ENCODE peak calls at places on chromosomes 2 and 18, in six cellular contexts. One of them, this sample, is unnamed.

GRCh38 chr2:29528371-29528770 is 393.0 kb downstream of the ALK start:
- DNase-seq in endothelial cell: no peak
- DNase-seq in iris pigment epithelial cell: no peak
- DNase-seq in GM23338: no peak
- DNase-seq in hepatic stellate cell: no peak
- DNase-seq in pancreas: no peak
- DNase-seq in this sample: no peak

GRCh38 chr2:3662239-3662638 is 4.2 kb downstream of the ALLC start:
- DNase-seq in endothelial cell: no peak
- DNase-seq in iris pigment epithelial cell: no peak
- DNase-seq in GM23338: peak
- DNase-seq in hepatic stellate cell: no peak
- DNase-seq in pancreas: no peak
- DNase-seq in this sample: peak

GRCh38 chr2:232687382-232688160 is 9.6 kb upstream of the GIGYF2 start:
- DNase-seq in endothelial cell: no peak
- DNase-seq in iris pigment epithelial cell: no peak
- DNase-seq in GM23338: no peak
- DNase-seq in hepatic stellate cell: no peak
- DNase-seq in pancreas: no peak
- DNase-seq in this sample: no peak

GRCh38 chr2:102251042-102251848 is 60.1 kb upstream of the IL1RL1 start:
- DNase-seq in endothelial cell: peak
- DNase-seq in iris pigment epithelial cell: peak
- DNase-seq in GM23338: peak
- DNase-seq in hepatic stellate cell: no peak
- DNase-seq in pancreas: peak
- DNase-seq in this sample: no peak

GRCh38 chr2:215003001-215003400 is 135.4 kb downstream of the ABCA12 start:
- DNase-seq in endothelial cell: no peak
- DNase-seq in iris pigment epithelial cell: peak
- DNase-seq in GM23338: peak
- DNase-seq in hepatic stellate cell: no peak
- DNase-seq in pancreas: no peak
- DNase-seq in this sample: no peak

GRCh38 chr18:77076111-77076510 is 56.5 kb downstream of the MBP start:
- DNase-seq in endothelial cell: no peak
- DNase-seq in iris pigment epithelial cell: no peak
- DNase-seq in GM23338: no peak
- DNase-seq in hepatic stellate cell: no peak
- DNase-seq in pancreas: no peak
- DNase-seq in this sample: no peak

GRCh38 chr18:48819781-48820482 is 130.8 kb downstream of the SMAD7 start:
- DNase-seq in endothelial cell: peak
- DNase-seq in iris pigment epithelial cell: no peak
- DNase-seq in GM23338: no peak
- DNase-seq in hepatic stellate cell: no peak
- DNase-seq in pancreas: peak
- DNase-seq in this sample: no peak

GRCh38 chr2:138090330-138090729 is 126.1 kb downstream of the HNMT start:
- DNase-seq in endothelial cell: peak
- DNase-seq in iris pigment epithelial cell: peak
- DNase-seq in GM23338: peak
- DNase-seq in hepatic stellate cell: peak
- DNase-seq in pancreas: no peak
- DNase-seq in this sample: no peak

GRCh38 chr2:197010200-197011020 is 83.9 kb upstream of the PGAP1 start:
- DNase-seq in endothelial cell: no peak
- DNase-seq in iris pigment epithelial cell: no peak
- DNase-seq in GM23338: no peak
- DNase-seq in hepatic stellate cell: no peak
- DNase-seq in pancreas: peak
- DNase-seq in this sample: no peak

GRCh38 chr2:196315388-196316049 is 144.1 kb upstream of the STK17B start:
- DNase-seq in endothelial cell: no peak
- DNase-seq in iris pigment epithelial cell: peak
- DNase-seq in GM23338: no peak
- DNase-seq in hepatic stellate cell: peak
- DNase-seq in pancreas: no peak
- DNase-seq in this sample: no peak

GRCh38 chr2:54895735-54896134 is 154.5 kb downstream of the RTN4 start:
- DNase-seq in endothelial cell: no peak
- DNase-seq in iris pigment epithelial cell: peak
- DNase-seq in GM23338: no peak
- DNase-seq in hepatic stellate cell: no peak
- DNase-seq in pancreas: no peak
- DNase-seq in this sample: no peak

GRCh38 chr18:13379062-13379800 is 160.7 kb downstream of the LDLRAD4 start:
- DNase-seq in endothelial cell: no peak
- DNase-seq in iris pigment epithelial cell: no peak
- DNase-seq in GM23338: no peak
- DNase-seq in hepatic stellate cell: no peak
- DNase-seq in pancreas: no peak
- DNase-seq in this sample: no peak

GRCh38 chr2:191115391-191115790 is 35.4 kb downstream of the STAT4 start:
- DNase-seq in endothelial cell: no peak
- DNase-seq in iris pigment epithelial cell: peak
- DNase-seq in GM23338: no peak
- DNase-seq in hepatic stellate cell: no peak
- DNase-seq in pancreas: no peak
- DNase-seq in this sample: no peak

GRCh38 chr2:188426121-188426520 is 134.4 kb downstream of the GULP1 start:
- DNase-seq in endothelial cell: no peak
- DNase-seq in iris pigment epithelial cell: no peak
- DNase-seq in GM23338: no peak
- DNase-seq in hepatic stellate cell: no peak
- DNase-seq in pancreas: no peak
- DNase-seq in this sample: no peak

GRCh38 chr18:34809697-34810096 is 99.6 kb downstream of the DTNA start:
- DNase-seq in endothelial cell: peak
- DNase-seq in iris pigment epithelial cell: peak
- DNase-seq in GM23338: peak
- DNase-seq in hepatic stellate cell: no peak
- DNase-seq in pancreas: no peak
- DNase-seq in this sample: no peak

GRCh38 chr2:178225011-178225817 is 30.9 kb downstream of the OSBPL6 start:
- DNase-seq in endothelial cell: no peak
- DNase-seq in iris pigment epithelial cell: peak
- DNase-seq in GM23338: no peak
- DNase-seq in hepatic stellate cell: no peak
- DNase-seq in pancreas: no peak
- DNase-seq in this sample: no peak

GRCh38 chr18:27964811-27965210 is 212.1 kb downstream of the CDH2 start:
- DNase-seq in endothelial cell: no peak
- DNase-seq in iris pigment epithelial cell: peak
- DNase-seq in GM23338: peak
- DNase-seq in hepatic stellate cell: no peak
- DNase-seq in pancreas: no peak
- DNase-seq in this sample: peak